ENCODE peak calls at places on chromosomes 12 and 14, in five cellular contexts. S is cardiac fibroblast, G is myocyte, A is lower leg skin, N is left cardiac atrium. F is an unnamed sample.
A peak's percentile ranks its signal among the peaks of the same experiment; 100 is the strongest.

GRCh38 chr14:64935508-64935907 is 7.0 kb downstream of the GPX2 start:
- DNase-seq in S (no peak), G (no peak), N (no peak), A (no peak), F (no peak)

GRCh38 chr12:48486261-48486660 is 4.0 kb downstream of the C12orf54 start:
- DNase-seq in G (no peak), A (no peak), S (no peak), N (no peak), F (no peak)

GRCh38 chr12:27460471-27460978 is 14.0 kb downstream of the SMCO2 start:
- DNase-seq in N (no peak), A (no peak), S (peak; percentile 81), G (no peak), F (peak; percentile 76)

GRCh38 chr12:118189761-118190181 is 53.8 kb downstream of the PEBP1 start:
- DNase-seq in A (no peak), N (peak; percentile 28), S (peak; percentile 66), G (peak; percentile 54), F (no peak)

GRCh38 chr12:8890313-8891084 is 23.8 kb upstream of the PHC1 start:
- DNase-seq in S (peak; percentile 67), A (peak; percentile 30), N (peak; percentile 37), G (peak; percentile 70), F (peak; percentile 32)

GRCh38 chr12:131643581-131644452 is 67.1 kb upstream of the SFSWAP start:
- DNase-seq in N (no peak), S (no peak), A (no peak), G (no peak), F (no peak)

GRCh38 chr12:3281588-3282150 is 204.5 kb downstream of the TSPAN9 start:
- DNase-seq in S (peak; percentile 15), A (no peak), N (no peak), G (no peak), F (no peak)

GRCh38 chr14:98622208-98623051 is 649.6 kb downstream of the BCL11B start:
- DNase-seq in A (no peak), N (no peak), S (no peak), G (no peak), F (no peak)

GRCh38 chr12:30134229-30134628 is 350.5 kb upstream of the TMTC1 start:
- DNase-seq in A (no peak), N (no peak), G (no peak), S (no peak), F (peak; percentile 31)

GRCh38 chr12:1205512-1206060 is 214.6 kb downstream of the ERC1 start:
- DNase-seq in S (no peak), N (no peak), A (no peak), G (no peak), F (no peak)

GRCh38 chr12:79420146-79420618 is 270.6 kb downstream of the PAWR start:
- DNase-seq in G (peak; percentile 79), S (peak; percentile 91), N (no peak), A (no peak), F (no peak)

GRCh38 chr14:95098984-95099599 is 58.2 kb downstream of the DICER1 start:
- DNase-seq in A (peak; percentile 60), G (peak; percentile 64), N (peak; percentile 74), S (peak; percentile 75), F (peak; percentile 60)

GRCh38 chr14:54715244-54715643 is 148.3 kb downstream of the SAMD4A start:
- DNase-seq in G (peak; percentile 43), A (no peak), S (no peak), N (no peak), F (no peak)

GRCh38 chr12:116887244-116887643 is 6.0 kb upstream of the HRK start:
- DNase-seq in N (no peak), A (no peak), S (no peak), G (no peak), F (no peak)

GRCh38 chr14:97349946-97350345 is 552.8 kb downstream of the VRK1 start:
- DNase-seq in N (no peak), S (no peak), G (no peak), A (no peak), F (no peak)

GRCh38 chr12:4118017-4118510 is 155.5 kb upstream of the CCND2 start:
- DNase-seq in S (peak; percentile 37), G (peak; percentile 89), A (no peak), N (peak; percentile 52), F (no peak)

GRCh38 chr12:106170285-106170684 is 31.5 kb upstream of the NUAK1 start:
- DNase-seq in G (peak; percentile 69), A (peak; percentile 55), N (no peak), S (peak; percentile 56), F (no peak)

GRCh38 chr12:53299101-53299453 is 418 bp upstream of the MYG1 start:
- DNase-seq in S (peak; percentile 80), N (no peak), G (peak; percentile 59), A (peak; percentile 42), F (no peak)

GRCh38 chr14:100135073-100135472 is 24.4 kb downstream of the DEGS2 start:
- DNase-seq in S (no peak), A (no peak), G (no peak), N (no peak), F (no peak)

GRCh38 chr14:72610096-72610830 is 283.6 kb downstream of the DPF3 start:
- DNase-seq in G (no peak), S (no peak), N (no peak), A (no peak), F (no peak)

GRCh38 chr14:103932791-103933490 is 4.7 kb downstream of the TDRD9 start:
- DNase-seq in S (no peak), A (no peak), N (no peak), G (no peak), F (no peak)

GRCh38 chr14:30527196-30527595 is 31.8 kb upstream of the G2E3 start:
- DNase-seq in A (no peak), G (no peak), N (no peak), S (no peak), F (no peak)

GRCh38 chr12:110622582-110622981 is 8.7 kb downstream of the TCTN1 start:
- DNase-seq in A (no peak), S (no peak), G (no peak), N (no peak), F (no peak)

GRCh38 chr12:24679135-24679534 is 269.8 kb downstream of the BCAT1 start:
- DNase-seq in A (no peak), G (no peak), N (no peak), S (peak; percentile 69), F (no peak)

GRCh38 chr14:100536141-100536540 is 51.1 kb downstream of the BEGAIN start:
- DNase-seq in G (no peak), A (peak; percentile 2), S (no peak), N (no peak), F (no peak)

GRCh38 chr14:104794641-104795467 is 694 bp downstream of the AKT1 start:
- DNase-seq in A (no peak), G (peak; percentile 57), S (no peak), N (no peak), F (no peak)

GRCh38 chr12:100661300-100661951 is 87.9 kb downstream of the GAS2L3 start:
- DNase-seq in N (no peak), A (no peak), S (peak; percentile 11), G (peak; percentile 9), F (no peak)

GRCh38 chr12:124381454-124382207 is 86.7 kb downstream of the RFLNA start:
- DNase-seq in G (peak; percentile 34), A (peak; percentile 85), S (peak; percentile 92), N (peak; percentile 96), F (no peak)

GRCh38 chr12:21433525-21433924 is 3.9 kb upstream of the PYROXD1 start:
- DNase-seq in G (no peak), A (no peak), S (no peak), N (no peak), F (no peak)

GRCh38 chr14:62018606-62019005 is 256.4 kb downstream of the SNAPC1 start:
- DNase-seq in N (no peak), A (no peak), G (no peak), S (no peak), F (no peak)

GRCh38 chr14:101739446-101740141 is 21.9 kb upstream of the PPP2R5C start:
- DNase-seq in A (no peak), N (no peak), S (no peak), G (no peak), F (no peak)

GRCh38 chr12:29889737-29890136 is 106.0 kb upstream of the TMTC1 start:
- DNase-seq in N (peak; percentile 63), S (peak; percentile 69), G (peak; percentile 74), A (peak; percentile 18), F (peak; percentile 38)

GRCh38 chr12:107396991-107397390 is 288.6 kb upstream of the PWP1 start:
- DNase-seq in N (no peak), A (no peak), G (no peak), S (no peak), F (no peak)

F was measured in Jurkat, Clone E6-1.